ENCODE peak calls at places on chromosomes 7 and 10, in five cellular contexts. P is HFFc6, X is astrocyte of the spinal cord, W is cardiac fibroblast, B is Calu3. I is an unnamed sample.

GRCh38 chr10:83012866-83013265 is 1126.4 kb upstream of the GHITM start:
- DNase-seq in B (no peak), W (peak; percentile 20), X (peak; percentile 21), P (peak; percentile 18), I (no peak)

GRCh38 chr10:49274886-49275285 is 24.1 kb upstream of the C10orf71 start:
- DNase-seq in X (no peak), W (no peak), P (no peak), B (no peak), I (no peak)

GRCh38 chr10:11209810-11210141 is 192.1 kb downstream of the CELF2 start:
- DNase-seq in B (no peak), P (no peak), X (peak; percentile 9), W (no peak), I (no peak)

GRCh38 chr10:91340613-91341362 is 69.4 kb upstream of the HECTD2 start:
- DNase-seq in B (no peak), P (peak; percentile 95), X (peak; percentile 94), W (peak; percentile 91), I (no peak)

GRCh38 chr10:30422981-30423654 is 10.9 kb upstream of the MAP3K8 start:
- DNase-seq in X (peak; percentile 56), W (peak; percentile 79), P (peak; percentile 75), B (peak; percentile 80), I (peak; percentile 56)

GRCh38 chr7:36460811-36461429 is 71.3 kb downstream of the ANLN start:
- DNase-seq in B (no peak), P (no peak), W (no peak), X (no peak), I (no peak)

GRCh38 chr10:4588824-4589223 is 237.2 kb upstream of the AKR1E2 start:
- DNase-seq in X (no peak), P (peak; percentile 21), B (no peak), W (peak; percentile 34), I (no peak)

GRCh38 chr10:65358565-65358964 is 1567.3 kb upstream of the LRRTM3 start:
- DNase-seq in B (peak; percentile 46), X (peak; percentile 10), W (peak; percentile 34), P (no peak), I (no peak)

GRCh38 chr7:30001953-30002352 is 12.4 kb upstream of the SCRN1 start:
- DNase-seq in P (no peak), B (no peak), X (no peak), W (no peak), I (no peak)

DNA sequence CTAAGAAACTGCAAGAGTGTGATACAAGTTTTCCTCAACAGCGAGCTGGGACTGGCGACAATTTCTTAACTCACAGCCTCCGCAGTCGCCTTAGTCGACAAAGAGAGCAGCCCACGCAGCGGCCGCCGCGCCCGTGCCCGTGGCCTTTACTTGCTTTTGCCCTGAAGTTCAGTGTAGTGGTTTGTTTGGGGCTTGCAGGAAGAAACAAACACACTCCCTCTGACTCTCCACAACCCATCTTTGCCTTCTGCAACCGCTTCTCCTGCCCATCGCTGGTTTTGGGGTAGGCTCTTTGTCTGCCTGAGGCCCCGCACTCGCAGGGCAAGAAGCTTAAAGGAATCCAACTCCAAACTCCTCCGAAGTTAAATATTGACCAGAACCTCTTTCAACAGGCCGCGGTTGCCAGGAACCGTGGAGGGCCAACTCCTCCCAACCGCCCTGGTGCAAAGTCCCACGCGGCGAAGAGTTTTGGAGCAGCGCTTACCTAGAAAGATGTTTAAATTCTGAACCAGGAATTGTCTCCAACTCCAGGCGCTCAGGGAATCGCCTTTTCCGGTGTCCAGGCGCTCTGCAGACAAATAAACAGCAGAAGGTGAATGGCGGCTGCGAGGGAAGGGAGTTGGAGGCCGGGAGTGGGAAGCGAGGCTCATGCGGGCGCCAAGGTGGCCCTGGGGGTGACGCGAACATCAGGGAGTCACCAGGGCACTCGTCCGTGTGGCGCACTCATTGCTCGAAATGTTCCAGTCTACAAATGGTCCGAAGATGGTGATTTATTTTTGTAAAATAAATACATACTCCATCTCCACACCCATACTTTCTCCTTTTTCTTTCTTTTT is 8.3 kb downstream of the HOXA4 start:
- DNase-seq in X (no peak), W (no peak), B (peak; percentile 71), P (no peak), I (no peak)
- TF ChIP-seq CTCF in X (no peak), W (no peak), B (no peak), P (no peak), I (no peak)

GRCh38 chr7:28369523-28369922 is 42.8 kb upstream of the CREB5 start:
- DNase-seq in P (no peak), B (no peak), X (no peak), W (no peak), I (no peak)

GRCh38 chr7:28362812-28363211 is 49.5 kb upstream of the CREB5 start:
- DNase-seq in P (no peak), X (no peak), W (peak; percentile 27), B (no peak), I (no peak)

GRCh38 chr7:28360739-28361138 is 51.6 kb upstream of the CREB5 start:
- DNase-seq in W (no peak), B (peak; percentile 19), X (no peak), P (no peak), I (no peak)

GRCh38 chr7:28358423-28358868 is 53.9 kb upstream of the CREB5 start:
- DNase-seq in W (peak; percentile 94), X (peak; percentile 96), P (peak; percentile 97), B (peak; percentile 41), I (no peak)

GRCh38 chr7:28364082-28364481 is 48.2 kb upstream of the CREB5 start:
- DNase-seq in W (peak; percentile 24), P (no peak), B (no peak), X (no peak), I (no peak)
- TF ChIP-seq CTCF in W (peak; percentile 17), P (peak; percentile 62), B (peak; percentile 23), X (no peak), I (no peak)

GRCh38 chr7:33796538-33796937 is 108.8 kb upstream of the BMPER start:
- DNase-seq in B (no peak), W (no peak), P (no peak), X (no peak), I (no peak)
- TF ChIP-seq CTCF in B (no peak), W (no peak), P (no peak), X (no peak), I (no peak)

GRCh38 chr7:101535333-101535732 is 93.8 kb downstream of the MYL10 start:
- DNase-seq in X (no peak), W (no peak), B (no peak), P (no peak), I (no peak)
- TF ChIP-seq CTCF in X (no peak), W (no peak), B (no peak), P (no peak), I (no peak)

DNA sequence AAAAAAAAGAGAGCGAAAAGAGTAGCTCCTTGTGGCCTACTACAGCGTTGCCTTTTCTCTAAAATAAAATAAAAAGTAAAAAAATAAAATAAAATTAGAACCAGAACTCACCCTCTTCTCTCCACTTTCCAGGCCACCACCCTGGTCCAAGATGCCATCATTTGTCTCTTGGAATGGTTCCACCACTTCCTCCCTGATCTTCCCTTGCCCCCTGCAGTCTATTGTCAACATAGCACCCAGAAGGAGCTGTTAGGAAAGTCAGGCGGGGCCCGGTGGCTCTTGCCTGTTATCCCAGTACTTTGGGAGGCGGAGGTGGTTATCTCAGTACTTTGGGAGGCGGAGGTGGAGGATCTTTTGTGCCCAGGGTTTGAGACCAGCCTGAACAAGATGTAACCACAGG is 7.6 kb upstream of the GRID2IP start:
- DNase-seq in P (peak; percentile 56), W (peak; percentile 50), X (no peak), B (peak; percentile 59), I (no peak)
- TF ChIP-seq CTCF in P (peak; percentile 66), W (peak; percentile 54), X (peak; percentile 15), B (peak; percentile 58), I (no peak)

DNA sequence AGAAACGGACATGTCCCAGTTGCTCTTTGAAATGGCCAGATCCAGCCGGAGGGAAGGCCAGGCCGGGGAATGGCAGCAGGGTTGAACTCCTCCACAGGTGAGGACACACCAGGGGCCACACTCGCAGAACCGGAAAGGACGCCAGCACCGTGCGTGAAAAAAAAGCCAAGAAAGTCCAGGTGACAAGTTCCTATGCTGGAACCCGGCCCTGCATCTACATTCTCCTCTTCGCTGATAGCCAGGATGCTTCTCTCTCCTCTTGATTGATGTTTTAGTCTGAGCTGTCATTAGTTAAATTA is 64.6 kb downstream of the EBF3 start:
- DNase-seq in P (no peak), B (no peak), X (no peak), W (no peak), I (no peak)
- TF ChIP-seq CTCF in P (no peak), B (no peak), X (no peak), W (no peak), I (no peak)

DNA sequence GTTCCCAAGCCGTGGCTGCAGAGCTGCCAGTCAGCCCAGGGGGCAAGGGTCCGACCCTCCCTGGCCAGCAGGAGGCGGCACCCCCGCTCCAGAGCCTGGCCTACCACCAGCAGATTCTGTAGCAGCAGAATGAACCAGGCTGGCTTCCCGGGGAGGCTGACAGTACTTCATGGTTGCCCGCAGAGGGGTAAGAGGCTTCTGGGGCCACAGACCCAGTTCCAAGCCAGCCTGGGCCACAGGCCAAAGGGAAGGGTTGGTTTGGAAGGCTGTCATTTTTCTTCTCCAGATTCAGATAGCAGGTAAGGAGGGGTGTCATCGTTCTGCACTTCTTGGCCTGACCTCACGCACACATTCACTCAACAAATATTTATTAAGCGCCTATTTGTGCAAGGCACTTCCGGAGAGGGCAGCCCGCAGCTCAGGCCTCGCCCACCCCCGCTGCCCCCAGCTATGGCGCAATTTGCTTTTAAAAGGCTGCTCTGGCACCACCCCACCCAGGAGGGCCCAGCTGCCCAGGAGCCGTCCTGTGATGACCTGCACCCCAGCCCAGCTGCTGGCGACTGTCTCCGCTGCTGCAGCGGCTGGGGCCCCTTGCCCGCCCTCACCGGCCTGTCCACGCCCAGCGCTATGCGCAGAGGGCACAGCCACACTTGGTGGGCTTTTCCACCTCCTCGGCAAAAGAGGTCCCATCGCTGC is 168.5 kb downstream of the LCOR start:
- DNase-seq in B (no peak), X (no peak), W (no peak), P (no peak), I (no peak)
- TF ChIP-seq CTCF in B (no peak), X (no peak), W (no peak), P (peak; percentile 39), I (no peak)

GRCh38 chr10:79981356-79981672 is 32.4 kb upstream of the SFTPD start:
- DNase-seq in X (no peak), W (no peak), P (no peak), B (no peak), I (no peak)

GRCh38 chr10:79980711-79981110 is 31.8 kb upstream of the SFTPD start:
- DNase-seq in X (no peak), B (no peak), P (no peak), W (no peak), I (no peak)

GRCh38 chr10:79982861-79983260 is 34.0 kb upstream of the SFTPD start:
- DNase-seq in P (no peak), W (no peak), B (no peak), X (no peak), I (no peak)

GRCh38 chr10:79982486-79982800 is 33.5 kb upstream of the SFTPD start:
- DNase-seq in W (peak; percentile 1), X (no peak), B (no peak), P (no peak), I (no peak)

GRCh38 chr10:79981673-79982485 is 33.0 kb upstream of the SFTPD start:
- DNase-seq in P (peak; percentile 19), W (peak; percentile 22), B (peak; percentile 74), X (peak; percentile 21), I (peak; percentile 66)
- TF ChIP-seq CTCF in P (no peak), W (no peak), B (peak; percentile 22), X (no peak), I (no peak)

GRCh38 chr10:23294638-23295247 is 49.9 kb downstream of the C10orf67 start:
- DNase-seq in X (peak; percentile 5), P (peak; percentile 8), B (no peak), W (peak; percentile 46), I (no peak)
- TF ChIP-seq CTCF in X (peak; percentile 58), P (peak; percentile 82), B (peak; percentile 37), W (peak; percentile 42), I (no peak)

I was measured in lung.